ENCODE peak calls at places on chromosomes 5 and 9, in eight cellular contexts. One of them, this sample, is unnamed.

GRCh38 chr5:14365831-14366435 is 215.7 kb upstream of the OTULINL start:
- DNase-seq in spleen: no peak
- DNase-seq in right atrium auricular region: no peak
- DNase-seq in lung: no peak
- DNase-seq in cardiac muscle cell: no peak
- DNase-seq in upper lobe of left lung: no peak
- DNase-seq in mucosa of descending colon: no peak
- DNase-seq in BJ: no peak
- DNase-seq in this sample: no peak

GRCh38 chr5:142716963-142717362 is 31.1 kb upstream of the FGF1 start:
- DNase-seq in mucosa of descending colon: peak; percentile 56
- DNase-seq in right atrium auricular region: no peak
- DNase-seq in spleen: no peak
- DNase-seq in lung: peak; percentile 39
- DNase-seq in BJ: no peak
- DNase-seq in upper lobe of left lung: peak; percentile 40
- DNase-seq in cardiac muscle cell: peak; percentile 62
- DNase-seq in this sample: no peak

GRCh38 chr5:139659673-139660072 is 11.5 kb downstream of the CXXC5 start:
- DNase-seq in cardiac muscle cell: no peak
- DNase-seq in upper lobe of left lung: no peak
- DNase-seq in spleen: no peak
- DNase-seq in right atrium auricular region: no peak
- DNase-seq in lung: no peak
- DNase-seq in mucosa of descending colon: no peak
- DNase-seq in BJ: no peak
- DNase-seq in this sample: no peak

GRCh38 chr5:141650851-141651727 is at the start of gene FCHSD1:
- DNase-seq in spleen: peak; percentile 98
- DNase-seq in BJ: no peak
- DNase-seq in mucosa of descending colon: peak; percentile 96
- DNase-seq in lung: peak; percentile 92
- DNase-seq in upper lobe of left lung: peak; percentile 95
- DNase-seq in right atrium auricular region: peak; percentile 91
- DNase-seq in cardiac muscle cell: peak; percentile 83
- DNase-seq in this sample: peak; percentile 29

GRCh38 chr5:72410896-72411295 is 90.7 kb downstream of the PTCD2 start:
- DNase-seq in mucosa of descending colon: no peak
- DNase-seq in upper lobe of left lung: no peak
- DNase-seq in cardiac muscle cell: peak; percentile 55
- DNase-seq in BJ: no peak
- DNase-seq in spleen: no peak
- DNase-seq in lung: no peak
- DNase-seq in right atrium auricular region: no peak
- DNase-seq in this sample: no peak

GRCh38 chr5:60248900-60249299 is 355.4 kb upstream of the PDE4D start:
- DNase-seq in right atrium auricular region: no peak
- DNase-seq in spleen: no peak
- DNase-seq in BJ: no peak
- DNase-seq in lung: no peak
- DNase-seq in mucosa of descending colon: peak; percentile 8
- DNase-seq in cardiac muscle cell: no peak
- DNase-seq in upper lobe of left lung: peak; percentile 36
- DNase-seq in this sample: no peak

GRCh38 chr9:88949425-88949824 is 41.8 kb upstream of the S1PR3 start:
- DNase-seq in right atrium auricular region: no peak
- DNase-seq in upper lobe of left lung: no peak
- DNase-seq in lung: peak; percentile 32
- DNase-seq in mucosa of descending colon: no peak
- DNase-seq in spleen: no peak
- DNase-seq in BJ: no peak
- DNase-seq in cardiac muscle cell: peak; percentile 78
- DNase-seq in this sample: no peak

GRCh38 chr5:61866930-61867329 is 439.1 kb upstream of the KIF2A start:
- DNase-seq in cardiac muscle cell: no peak
- DNase-seq in BJ: peak; percentile 10
- DNase-seq in mucosa of descending colon: no peak
- DNase-seq in upper lobe of left lung: no peak
- DNase-seq in spleen: no peak
- DNase-seq in right atrium auricular region: no peak
- DNase-seq in lung: no peak
- DNase-seq in this sample: peak; percentile 52

GRCh38 chr5:7759951-7760580 is 90.9 kb downstream of the CFAP90 start:
- DNase-seq in spleen: no peak
- DNase-seq in upper lobe of left lung: no peak
- DNase-seq in mucosa of descending colon: no peak
- DNase-seq in lung: no peak
- DNase-seq in right atrium auricular region: no peak
- DNase-seq in cardiac muscle cell: no peak
- DNase-seq in BJ: no peak
- DNase-seq in this sample: no peak

GRCh38 chr5:59725393-59725768 is 168.1 kb downstream of the PDE4D start:
- DNase-seq in cardiac muscle cell: no peak
- DNase-seq in BJ: no peak
- DNase-seq in right atrium auricular region: no peak
- DNase-seq in mucosa of descending colon: no peak
- DNase-seq in lung: no peak
- DNase-seq in spleen: no peak
- DNase-seq in upper lobe of left lung: no peak
- DNase-seq in this sample: no peak

GRCh38 chr5:39114155-39114554 is 40.0 kb upstream of the RICTOR start:
- DNase-seq in upper lobe of left lung: no peak
- DNase-seq in right atrium auricular region: no peak
- DNase-seq in cardiac muscle cell: no peak
- DNase-seq in lung: no peak
- DNase-seq in spleen: no peak
- DNase-seq in BJ: no peak
- DNase-seq in mucosa of descending colon: no peak
- DNase-seq in this sample: no peak

GRCh38 chr5:93675458-93676450 is 65.6 kb downstream of the POU5F2 start:
- DNase-seq in right atrium auricular region: no peak
- DNase-seq in BJ: no peak
- DNase-seq in upper lobe of left lung: no peak
- DNase-seq in lung: no peak
- DNase-seq in cardiac muscle cell: no peak
- DNase-seq in mucosa of descending colon: no peak
- DNase-seq in spleen: no peak
- DNase-seq in this sample: no peak

GRCh38 chr5:112917453-112918005 is 4.5 kb downstream of the REEP5 start:
- DNase-seq in upper lobe of left lung: no peak
- DNase-seq in spleen: no peak
- DNase-seq in cardiac muscle cell: peak; percentile 23
- DNase-seq in mucosa of descending colon: no peak
- DNase-seq in BJ: no peak
- DNase-seq in lung: no peak
- DNase-seq in right atrium auricular region: no peak
- DNase-seq in this sample: no peak

GRCh38 chr9:90956026-90956810 is 154.6 kb downstream of the SYK start:
- DNase-seq in mucosa of descending colon: no peak
- DNase-seq in BJ: no peak
- DNase-seq in right atrium auricular region: no peak
- DNase-seq in lung: peak; percentile 40
- DNase-seq in upper lobe of left lung: peak; percentile 36
- DNase-seq in spleen: no peak
- DNase-seq in cardiac muscle cell: no peak
- DNase-seq in this sample: no peak

GRCh38 chr9:76927540-76928240 is 21.8 kb upstream of the PRUNE2 start:
- DNase-seq in mucosa of descending colon: no peak
- DNase-seq in cardiac muscle cell: peak; percentile 35
- DNase-seq in spleen: no peak
- DNase-seq in upper lobe of left lung: no peak
- DNase-seq in right atrium auricular region: no peak
- DNase-seq in lung: no peak
- DNase-seq in BJ: no peak
- DNase-seq in this sample: no peak

GRCh38 chr5:163379298-163380155 is 57.9 kb upstream of the CCNG1 start:
- DNase-seq in right atrium auricular region: no peak
- DNase-seq in cardiac muscle cell: peak; percentile 93
- DNase-seq in BJ: no peak
- DNase-seq in upper lobe of left lung: peak; percentile 31
- DNase-seq in mucosa of descending colon: no peak
- DNase-seq in lung: no peak
- DNase-seq in spleen: no peak
- DNase-seq in this sample: peak; percentile 62

GRCh38 chr5:14687023-14687665 is 22.6 kb downstream of the OTULIN start:
- DNase-seq in cardiac muscle cell: peak; percentile 47
- DNase-seq in BJ: peak; percentile 19
- DNase-seq in lung: no peak
- DNase-seq in upper lobe of left lung: no peak
- DNase-seq in right atrium auricular region: no peak
- DNase-seq in mucosa of descending colon: no peak
- DNase-seq in spleen: peak; percentile 40
- DNase-seq in this sample: no peak

GRCh38 chr5:106880656-106881055 is 790.1 kb downstream of the EFNA5 start:
- DNase-seq in lung: no peak
- DNase-seq in cardiac muscle cell: no peak
- DNase-seq in BJ: no peak
- DNase-seq in spleen: no peak
- DNase-seq in right atrium auricular region: no peak
- DNase-seq in upper lobe of left lung: no peak
- DNase-seq in mucosa of descending colon: no peak
- DNase-seq in this sample: no peak

DNA sequence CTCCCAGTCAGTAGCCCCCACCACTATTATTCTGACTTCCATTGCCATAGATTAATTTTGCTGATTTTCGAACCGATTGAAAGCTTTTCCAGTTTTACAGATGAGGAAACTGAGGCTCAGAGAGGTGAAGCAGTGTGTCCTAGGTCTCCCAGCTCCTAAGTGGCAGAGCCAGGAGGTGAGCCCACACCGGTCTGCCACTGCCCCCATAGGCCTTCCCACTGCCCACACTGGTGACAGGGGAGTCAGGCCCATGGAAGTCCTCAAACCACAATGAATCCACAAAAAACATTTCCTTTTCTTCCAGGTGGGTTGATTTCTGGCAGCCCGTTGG is 54.9 kb upstream of the RPL26L1 start:
- DNase-seq in spleen: no peak
- DNase-seq in lung: no peak
- DNase-seq in cardiac muscle cell: no peak
- DNase-seq in right atrium auricular region: no peak
- DNase-seq in upper lobe of left lung: no peak
- DNase-seq in BJ: no peak
- DNase-seq in mucosa of descending colon: no peak
- DNase-seq in this sample: no peak
- H3K36me3 ChIP-seq in spleen: peaks cover 4% of the 10 kb centered on the region
- H3K36me3 ChIP-seq in lung: no peaks in the 10 kb centered on the region
- H3K36me3 ChIP-seq in cardiac muscle cell: no peaks in the 10 kb centered on the region
- H3K36me3 ChIP-seq in right atrium auricular region: no peaks in the 10 kb centered on the region
- H3K36me3 ChIP-seq in upper lobe of left lung: peaks cover 17% of the 10 kb centered on the region
- H3K36me3 ChIP-seq in BJ: no peaks in the 10 kb centered on the region
- H3K36me3 ChIP-seq in mucosa of descending colon: peaks cover 6% of the 10 kb centered on the region
- H3K36me3 ChIP-seq in this sample: no peaks in the 10 kb centered on the region

GRCh38 chr9:130320697-130321080 is 55.1 kb downstream of the HMCN2 start:
- DNase-seq in mucosa of descending colon: peak; percentile 32
- DNase-seq in spleen: no peak
- DNase-seq in right atrium auricular region: no peak
- DNase-seq in BJ: no peak
- DNase-seq in cardiac muscle cell: no peak
- DNase-seq in upper lobe of left lung: peak; percentile 27
- DNase-seq in lung: no peak
- DNase-seq in this sample: no peak
- TF ChIP-seq CTCF in mucosa of descending colon: no peak
- TF ChIP-seq CTCF in spleen: no peak
- TF ChIP-seq CTCF in right atrium auricular region: peak; percentile 25
- TF ChIP-seq CTCF in BJ: no peak
- TF ChIP-seq CTCF in cardiac muscle cell: peak; percentile 23
- TF ChIP-seq CTCF in upper lobe of left lung: peak; percentile 36
- TF ChIP-seq CTCF in lung: no peak
- TF ChIP-seq CTCF in this sample: peak; percentile 9

GRCh38 chr5:128111818-128112448 is 28.4 kb downstream of the SLC12A2 start:
- DNase-seq in spleen: no peak
- DNase-seq in upper lobe of left lung: no peak
- DNase-seq in BJ: peak; percentile 26
- DNase-seq in mucosa of descending colon: no peak
- DNase-seq in cardiac muscle cell: peak; percentile 24
- DNase-seq in lung: no peak
- DNase-seq in right atrium auricular region: no peak
- DNase-seq in this sample: peak; percentile 18
- H3K36me3 ChIP-seq in spleen: peaks cover 13% of the 10 kb centered on the region
- H3K36me3 ChIP-seq in upper lobe of left lung: peaks cover 22% of the 10 kb centered on the region
- H3K36me3 ChIP-seq in BJ: peaks cover 2% of the 10 kb centered on the region
- H3K36me3 ChIP-seq in mucosa of descending colon: peaks cover 7% of the 10 kb centered on the region
- H3K36me3 ChIP-seq in cardiac muscle cell: peaks cover 11% of the 10 kb centered on the region
- H3K36me3 ChIP-seq in lung: peaks cover 15% of the 10 kb centered on the region
- H3K36me3 ChIP-seq in right atrium auricular region: peaks cover 27% of the 10 kb centered on the region
- H3K36me3 ChIP-seq in this sample: no peaks in the 10 kb centered on the region

GRCh38 chr5:77494935-77495334 is 2.8 kb upstream of the WDR41 start:
- DNase-seq in spleen: no peak
- DNase-seq in lung: no peak
- DNase-seq in BJ: no peak
- DNase-seq in mucosa of descending colon: no peak
- DNase-seq in right atrium auricular region: no peak
- DNase-seq in cardiac muscle cell: no peak
- DNase-seq in upper lobe of left lung: no peak
- DNase-seq in this sample: no peak

GRCh38 chr5:77492653-77493000 is 511 bp upstream of the WDR41 start:
- DNase-seq in spleen: no peak
- DNase-seq in cardiac muscle cell: no peak
- DNase-seq in upper lobe of left lung: no peak
- DNase-seq in BJ: no peak
- DNase-seq in mucosa of descending colon: no peak
- DNase-seq in lung: no peak
- DNase-seq in right atrium auricular region: no peak
- DNase-seq in this sample: no peak

GRCh38 chr5:77486344-77486962 is 5.7 kb downstream of the WDR41 start:
- DNase-seq in mucosa of descending colon: no peak
- DNase-seq in BJ: no peak
- DNase-seq in upper lobe of left lung: peak; percentile 31
- DNase-seq in cardiac muscle cell: no peak
- DNase-seq in right atrium auricular region: no peak
- DNase-seq in lung: no peak
- DNase-seq in spleen: no peak
- DNase-seq in this sample: no peak

GRCh38 chr5:77491783-77492652 is at the start of gene WDR41:
- DNase-seq in mucosa of descending colon: peak; percentile 96
- DNase-seq in cardiac muscle cell: peak; percentile 98
- DNase-seq in BJ: peak; percentile 93
- DNase-seq in upper lobe of left lung: peak; percentile 92
- DNase-seq in right atrium auricular region: peak; percentile 88
- DNase-seq in lung: peak; percentile 92
- DNase-seq in spleen: peak; percentile 98
- DNase-seq in this sample: peak; percentile 77
- TF ChIP-seq CTCF in mucosa of descending colon: peak; percentile 86
- TF ChIP-seq CTCF in cardiac muscle cell: peak; percentile 87
- TF ChIP-seq CTCF in BJ: peak; percentile 85
- TF ChIP-seq CTCF in upper lobe of left lung: peak; percentile 99
- TF ChIP-seq CTCF in right atrium auricular region: peak; percentile 100
- TF ChIP-seq CTCF in lung: peak; percentile 76
- TF ChIP-seq CTCF in spleen: peak; percentile 98
- TF ChIP-seq CTCF in this sample: peak; percentile 79